ENCODE peak calls at places on chromosomes 1 and 21, in six cellular contexts. One of them, this sample, is unnamed.
A peak's percentile ranks its signal among the peaks of the same experiment; 100 is the strongest.

GRCh38 chr1:69485616-69486015 is 82.1 kb upstream of the LRRC7 start:
- DNase-seq in transverse colon: no peak
- DNase-seq in left lung: no peak
- DNase-seq in GM12865: no peak
- DNase-seq in fibroblast of lung: peak; percentile 17
- DNase-seq in bronchial epithelial cell: no peak
- DNase-seq in this sample: no peak

GRCh38 chr1:40651138-40651857 is 14.2 kb downstream of the RIMS3 start:
- DNase-seq in bronchial epithelial cell: peak; percentile 16
- DNase-seq in fibroblast of lung: no peak
- DNase-seq in GM12865: no peak
- DNase-seq in left lung: no peak
- DNase-seq in transverse colon: peak; percentile 75
- DNase-seq in this sample: no peak

GRCh38 chr1:232327296-232327695 is 302.6 kb downstream of the SIPA1L2 start:
- DNase-seq in transverse colon: no peak
- DNase-seq in left lung: no peak
- DNase-seq in fibroblast of lung: peak; percentile 40
- DNase-seq in GM12865: no peak
- DNase-seq in bronchial epithelial cell: no peak
- DNase-seq in this sample: no peak

GRCh38 chr1:228978486-228979324 is 243.4 kb downstream of the RHOU start:
- DNase-seq in bronchial epithelial cell: no peak
- DNase-seq in fibroblast of lung: no peak
- DNase-seq in GM12865: no peak
- DNase-seq in left lung: no peak
- DNase-seq in transverse colon: peak; percentile 45
- DNase-seq in this sample: no peak

GRCh38 chr1:59295603-59296002 is 1.3 kb upstream of the FGGY start:
- DNase-seq in transverse colon: no peak
- DNase-seq in fibroblast of lung: no peak
- DNase-seq in bronchial epithelial cell: no peak
- DNase-seq in GM12865: no peak
- DNase-seq in left lung: no peak
- DNase-seq in this sample: no peak

GRCh38 chr1:156750932-156751723 is at the start of gene HDGF:
- DNase-seq in left lung: peak; percentile 91
- DNase-seq in GM12865: peak; percentile 60
- DNase-seq in bronchial epithelial cell: no peak
- DNase-seq in transverse colon: peak; percentile 53
- DNase-seq in fibroblast of lung: peak; percentile 29
- DNase-seq in this sample: no peak

GRCh38 chr1:167157101-167157500 is 63.2 kb downstream of the STYXL2 start:
- DNase-seq in left lung: no peak
- DNase-seq in bronchial epithelial cell: no peak
- DNase-seq in fibroblast of lung: no peak
- DNase-seq in GM12865: no peak
- DNase-seq in transverse colon: no peak
- DNase-seq in this sample: no peak

GRCh38 chr1:11770011-11770410 is 8.0 kb downstream of the C1orf167 start:
- DNase-seq in GM12865: no peak
- DNase-seq in transverse colon: no peak
- DNase-seq in fibroblast of lung: no peak
- DNase-seq in left lung: no peak
- DNase-seq in bronchial epithelial cell: no peak
- DNase-seq in this sample: no peak

GRCh38 chr21:35252831-35253230 is 203.7 kb upstream of the RUNX1 start:
- DNase-seq in left lung: no peak
- DNase-seq in transverse colon: no peak
- DNase-seq in GM12865: peak; percentile 4
- DNase-seq in bronchial epithelial cell: no peak
- DNase-seq in fibroblast of lung: peak; percentile 81
- DNase-seq in this sample: no peak

GRCh38 chr1:118144777-118145176 is 40.3 kb downstream of the SPAG17 start:
- DNase-seq in left lung: no peak
- DNase-seq in GM12865: no peak
- DNase-seq in transverse colon: no peak
- DNase-seq in bronchial epithelial cell: no peak
- DNase-seq in fibroblast of lung: no peak
- DNase-seq in this sample: no peak

GRCh38 chr1:235822685-235823084 is 44.0 kb downstream of the LYST start:
- DNase-seq in fibroblast of lung: no peak
- DNase-seq in left lung: no peak
- DNase-seq in bronchial epithelial cell: no peak
- DNase-seq in transverse colon: no peak
- DNase-seq in GM12865: no peak
- DNase-seq in this sample: no peak

GRCh38 chr1:155005076-155005971 is 2.7 kb downstream of the ZBTB7B start:
- DNase-seq in transverse colon: peak; percentile 86
- DNase-seq in GM12865: peak; percentile 41
- DNase-seq in left lung: peak; percentile 92
- DNase-seq in fibroblast of lung: peak; percentile 27
- DNase-seq in bronchial epithelial cell: peak; percentile 75
- DNase-seq in this sample: no peak

GRCh38 chr1:224182057-224182865 is 779 bp upstream of the DEGS1 start:
- DNase-seq in left lung: no peak
- DNase-seq in fibroblast of lung: no peak
- DNase-seq in transverse colon: peak; percentile 14
- DNase-seq in GM12865: peak; percentile 90
- DNase-seq in bronchial epithelial cell: peak; percentile 51
- DNase-seq in this sample: no peak

GRCh38 chr1:99503276-99503747 is 142.6 kb upstream of the PALMD start:
- DNase-seq in left lung: no peak
- DNase-seq in GM12865: no peak
- DNase-seq in transverse colon: no peak
- DNase-seq in fibroblast of lung: peak; percentile 67
- DNase-seq in bronchial epithelial cell: peak; percentile 2
- DNase-seq in this sample: no peak

GRCh38 chr1:205258313-205259176 is 30.8 kb downstream of the TMCC2 start:
- DNase-seq in fibroblast of lung: peak; percentile 71
- DNase-seq in GM12865: no peak
- DNase-seq in transverse colon: no peak
- DNase-seq in left lung: no peak
- DNase-seq in bronchial epithelial cell: peak; percentile 95
- DNase-seq in this sample: no peak

GRCh38 chr1:154327466-154328317 is 2.4 kb downstream of the ATP8B2 start:
- DNase-seq in transverse colon: peak; percentile 65
- DNase-seq in bronchial epithelial cell: peak; percentile 48
- DNase-seq in GM12865: peak; percentile 70
- DNase-seq in left lung: no peak
- DNase-seq in fibroblast of lung: no peak
- DNase-seq in this sample: no peak

GRCh38 chr1:63593887-63594617 is 841 bp downstream of the PGM1 start:
- DNase-seq in bronchial epithelial cell: peak; percentile 87
- DNase-seq in GM12865: peak; percentile 83
- DNase-seq in left lung: peak; percentile 91
- DNase-seq in fibroblast of lung: peak; percentile 76
- DNase-seq in transverse colon: peak; percentile 86
- DNase-seq in this sample: peak; percentile 21

GRCh38 chr1:217747156-217747769 is 116.1 kb downstream of the SPATA17 start:
- DNase-seq in fibroblast of lung: peak; percentile 23
- DNase-seq in GM12865: peak; percentile 22
- DNase-seq in bronchial epithelial cell: peak; percentile 44
- DNase-seq in transverse colon: no peak
- DNase-seq in left lung: no peak
- DNase-seq in this sample: peak; percentile 13

GRCh38 chr1:16204634-16205332 is 7.7 kb downstream of the ARHGEF19 start:
- DNase-seq in left lung: peak; percentile 76
- DNase-seq in fibroblast of lung: no peak
- DNase-seq in transverse colon: peak; percentile 53
- DNase-seq in bronchial epithelial cell: no peak
- DNase-seq in GM12865: no peak
- DNase-seq in this sample: peak; percentile 54

GRCh38 chr1:201013031-201013485 is 10.5 kb downstream of the KIF21B start:
- DNase-seq in left lung: peak; percentile 86
- DNase-seq in GM12865: no peak
- DNase-seq in fibroblast of lung: no peak
- DNase-seq in bronchial epithelial cell: no peak
- DNase-seq in transverse colon: peak; percentile 42
- DNase-seq in this sample: no peak

GRCh38 chr21:45109831-45110492 is 35.6 kb downstream of the ADARB1 start:
- DNase-seq in bronchial epithelial cell: no peak
- DNase-seq in fibroblast of lung: peak; percentile 29
- DNase-seq in transverse colon: peak; percentile 52
- DNase-seq in left lung: no peak
- DNase-seq in GM12865: peak; percentile 92
- DNase-seq in this sample: no peak

GRCh38 chr1:212287261-212287895 is 2.2 kb downstream of the PPP2R5A start:
- DNase-seq in GM12865: no peak
- DNase-seq in left lung: no peak
- DNase-seq in bronchial epithelial cell: no peak
- DNase-seq in transverse colon: no peak
- DNase-seq in fibroblast of lung: no peak
- DNase-seq in this sample: no peak

GRCh38 chr1:39385067-39385988 is 106.1 kb upstream of the BMP8A start:
- DNase-seq in left lung: no peak
- DNase-seq in transverse colon: no peak
- DNase-seq in bronchial epithelial cell: no peak
- DNase-seq in fibroblast of lung: peak; percentile 43
- DNase-seq in GM12865: no peak
- DNase-seq in this sample: no peak

GRCh38 chr1:5928714-5929400 is 63.4 kb downstream of the NPHP4 start:
- DNase-seq in left lung: no peak
- DNase-seq in GM12865: no peak
- DNase-seq in bronchial epithelial cell: no peak
- DNase-seq in transverse colon: no peak
- DNase-seq in fibroblast of lung: no peak
- DNase-seq in this sample: no peak

DNA sequence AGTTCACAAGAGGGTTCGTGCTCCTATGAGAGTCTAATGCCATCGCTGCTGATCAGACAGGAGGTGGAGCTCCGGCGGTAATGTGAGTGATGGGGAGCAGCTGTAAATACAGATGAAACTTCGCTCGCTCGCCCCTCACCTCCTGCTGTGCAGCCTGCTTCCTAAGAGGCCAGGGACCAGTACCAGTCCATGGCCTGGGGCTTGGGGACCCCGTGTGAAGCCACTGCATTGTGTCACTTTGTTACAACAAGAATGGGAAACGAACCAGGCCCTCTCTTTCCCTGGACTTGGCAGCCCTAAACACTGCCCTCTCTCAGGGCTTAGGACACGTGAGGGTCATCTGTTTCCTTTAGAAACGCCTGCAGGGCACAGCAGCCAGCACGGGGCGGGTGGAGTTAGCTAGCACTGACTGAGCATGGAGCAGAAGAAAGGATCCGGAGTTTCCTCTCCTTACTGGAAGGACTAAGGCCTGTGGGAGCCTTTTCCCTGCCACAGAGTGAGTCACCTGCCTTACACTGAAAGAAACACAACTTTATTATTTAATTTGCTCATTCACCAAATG is 185.2 kb upstream of the TMEM51 start:
- DNase-seq in transverse colon: no peak
- DNase-seq in bronchial epithelial cell: peak; percentile 54
- DNase-seq in fibroblast of lung: peak; percentile 91
- DNase-seq in GM12865: no peak
- DNase-seq in left lung: no peak
- DNase-seq in this sample: no peak
- H3K4me3 ChIP-seq in transverse colon: no peak overlapping the region
- H3K4me3 ChIP-seq in bronchial epithelial cell: no peak overlapping the region
- H3K4me3 ChIP-seq in fibroblast of lung: no peak overlapping the region
- H3K4me3 ChIP-seq in GM12865: no peak overlapping the region
- H3K4me3 ChIP-seq in left lung: no peak overlapping the region
- H3K4me3 ChIP-seq in this sample: no peak overlapping the region

GRCh38 chr1:21491483-21492170 is 17.6 kb upstream of the ALPL start:
- DNase-seq in GM12865: no peak
- DNase-seq in transverse colon: no peak
- DNase-seq in fibroblast of lung: no peak
- DNase-seq in bronchial epithelial cell: no peak
- DNase-seq in left lung: no peak
- DNase-seq in this sample: no peak
- H3K4me3 ChIP-seq in GM12865: no peak overlapping the region
- H3K4me3 ChIP-seq in transverse colon: no peak overlapping the region
- H3K4me3 ChIP-seq in fibroblast of lung: no peak overlapping the region
- H3K4me3 ChIP-seq in bronchial epithelial cell: no peak overlapping the region
- H3K4me3 ChIP-seq in left lung: no peak overlapping the region
- H3K4me3 ChIP-seq in this sample: no peak overlapping the region

GRCh38 chr1:25805863-25806225 is 5.9 kb downstream of the SELENON start:
- DNase-seq in left lung: no peak
- DNase-seq in fibroblast of lung: peak; percentile 64
- DNase-seq in bronchial epithelial cell: no peak
- DNase-seq in transverse colon: no peak
- DNase-seq in GM12865: no peak
- DNase-seq in this sample: no peak

GRCh38 chr1:25804964-25805862 is 5.2 kb downstream of the SELENON start:
- DNase-seq in transverse colon: no peak
- DNase-seq in bronchial epithelial cell: no peak
- DNase-seq in fibroblast of lung: no peak
- DNase-seq in left lung: no peak
- DNase-seq in GM12865: no peak
- DNase-seq in this sample: no peak

GRCh38 chr1:25804244-25804963 is 4.4 kb downstream of the SELENON start:
- DNase-seq in transverse colon: no peak
- DNase-seq in GM12865: peak; percentile 85
- DNase-seq in left lung: no peak
- DNase-seq in bronchial epithelial cell: peak; percentile 20
- DNase-seq in fibroblast of lung: peak; percentile 62
- DNase-seq in this sample: no peak

GRCh38 chr1:25802915-25803314 is 2.9 kb downstream of the SELENON start:
- DNase-seq in GM12865: peak; percentile 81
- DNase-seq in transverse colon: no peak
- DNase-seq in left lung: peak; percentile 17
- DNase-seq in fibroblast of lung: no peak
- DNase-seq in bronchial epithelial cell: no peak
- DNase-seq in this sample: no peak

DNA sequence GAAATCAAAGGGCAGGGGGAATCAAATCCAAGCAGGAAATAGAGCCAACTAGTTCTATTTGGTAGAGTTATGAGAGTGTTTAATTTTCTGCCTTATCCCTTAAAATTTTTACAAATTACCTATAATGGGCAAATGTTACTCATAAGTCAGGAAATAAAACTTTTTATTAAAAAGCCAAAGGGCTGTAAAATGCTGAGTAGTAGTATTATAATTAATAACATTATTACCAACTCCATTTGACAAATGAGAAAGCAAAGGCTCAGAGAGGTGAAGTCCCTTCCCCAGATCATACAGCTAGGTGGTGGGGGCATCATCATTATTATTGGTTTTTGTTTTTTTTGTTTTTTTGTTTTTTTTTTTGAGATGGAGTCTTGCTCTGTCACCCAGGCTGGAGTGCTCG is 3.4 kb downstream of the SELENON start:
- DNase-seq in left lung: no peak
- DNase-seq in GM12865: no peak
- DNase-seq in transverse colon: no peak
- DNase-seq in fibroblast of lung: no peak
- DNase-seq in bronchial epithelial cell: no peak
- DNase-seq in this sample: no peak
- H3K4me3 ChIP-seq in left lung: no peak overlapping the region
- H3K4me3 ChIP-seq in GM12865: no peak overlapping the region
- H3K4me3 ChIP-seq in transverse colon: no peak overlapping the region
- H3K4me3 ChIP-seq in fibroblast of lung: no peak overlapping the region
- H3K4me3 ChIP-seq in bronchial epithelial cell: no peak overlapping the region
- H3K4me3 ChIP-seq in this sample: no peak overlapping the region

GRCh38 chr1:77625250-77625649 is 57.2 kb downstream of the ZZZ3 start:
- DNase-seq in fibroblast of lung: no peak
- DNase-seq in GM12865: no peak
- DNase-seq in bronchial epithelial cell: no peak
- DNase-seq in left lung: no peak
- DNase-seq in transverse colon: no peak
- DNase-seq in this sample: no peak

GRCh38 chr1:77624102-77624501 is 58.4 kb downstream of the ZZZ3 start:
- DNase-seq in fibroblast of lung: no peak
- DNase-seq in transverse colon: no peak
- DNase-seq in GM12865: no peak
- DNase-seq in bronchial epithelial cell: no peak
- DNase-seq in left lung: no peak
- DNase-seq in this sample: peak; percentile 56

GRCh38 chr1:77620273-77620672 is 62.2 kb downstream of the ZZZ3 start:
- DNase-seq in bronchial epithelial cell: no peak
- DNase-seq in transverse colon: no peak
- DNase-seq in GM12865: no peak
- DNase-seq in left lung: no peak
- DNase-seq in fibroblast of lung: no peak
- DNase-seq in this sample: no peak
- H3K4me3 ChIP-seq in bronchial epithelial cell: no peak overlapping the region
- H3K4me3 ChIP-seq in transverse colon: no peak overlapping the region
- H3K4me3 ChIP-seq in GM12865: no peak overlapping the region
- H3K4me3 ChIP-seq in left lung: no peak overlapping the region
- H3K4me3 ChIP-seq in fibroblast of lung: no peak overlapping the region
- H3K4me3 ChIP-seq in this sample: no peak overlapping the region

This sample was measured in HepG2.